ENCODE peak calls at places on chromosomes 16 and 17, in seven cellular contexts. Z is WTC11, W is H9, T is kidney, J is brain microvascular endothelial cell, P is cardiac muscle cell, S is psoas muscle. M is an unnamed sample.

GRCh38 chr17:77196251-77196650 is 55.5 kb downstream of the SEC14L1 start:
- DNase-seq in Z (no peak), P (no peak), S (no peak), W (no peak), T (no peak), J (no peak), M (no peak)

GRCh38 chr17:35871415-35871814 is 2.7 kb upstream of the HEATR9 start:
- DNase-seq in W (peak), S (no peak), T (no peak), P (no peak), J (no peak), Z (peak), M (no peak)

GRCh38 chr17:17533901-17534441 is 37.8 kb upstream of the RASD1 start:
- DNase-seq in J (no peak), S (no peak), P (no peak), T (no peak), Z (no peak), W (no peak), M (no peak)

GRCh38 chr16:49910761-49911160 is 54.8 kb upstream of the ZNF423 start:
- DNase-seq in P (no peak), S (no peak), J (no peak), T (no peak), Z (no peak), W (no peak), M (no peak)

GRCh38 chr16:57060323-57061083 is 31.9 kb upstream of the CPNE2 start:
- DNase-seq in J (no peak), S (no peak), Z (no peak), W (no peak), P (no peak), T (no peak), M (no peak)

GRCh38 chr17:32943206-32943605 is 15.3 kb downstream of the TMEM98 start:
- DNase-seq in J (no peak), W (no peak), S (no peak), P (no peak), T (no peak), Z (no peak), M (no peak)

GRCh38 chr16:70437017-70437581 is 1.8 kb downstream of the ST3GAL2 start:
- DNase-seq in S (no peak), J (peak), Z (peak), W (peak), T (peak), P (peak), M (no peak)

GRCh38 chr17:48547839-48548686 is 3.2 kb upstream of the HOXB2 start:
- DNase-seq in J (no peak), S (no peak), T (no peak), P (no peak), W (no peak), Z (no peak), M (no peak)

GRCh38 chr16:81697886-81698635 is 81.0 kb upstream of the PLCG2 start:
- DNase-seq in S (no peak), W (no peak), Z (no peak), P (no peak), T (peak), J (no peak), M (peak)

DNA sequence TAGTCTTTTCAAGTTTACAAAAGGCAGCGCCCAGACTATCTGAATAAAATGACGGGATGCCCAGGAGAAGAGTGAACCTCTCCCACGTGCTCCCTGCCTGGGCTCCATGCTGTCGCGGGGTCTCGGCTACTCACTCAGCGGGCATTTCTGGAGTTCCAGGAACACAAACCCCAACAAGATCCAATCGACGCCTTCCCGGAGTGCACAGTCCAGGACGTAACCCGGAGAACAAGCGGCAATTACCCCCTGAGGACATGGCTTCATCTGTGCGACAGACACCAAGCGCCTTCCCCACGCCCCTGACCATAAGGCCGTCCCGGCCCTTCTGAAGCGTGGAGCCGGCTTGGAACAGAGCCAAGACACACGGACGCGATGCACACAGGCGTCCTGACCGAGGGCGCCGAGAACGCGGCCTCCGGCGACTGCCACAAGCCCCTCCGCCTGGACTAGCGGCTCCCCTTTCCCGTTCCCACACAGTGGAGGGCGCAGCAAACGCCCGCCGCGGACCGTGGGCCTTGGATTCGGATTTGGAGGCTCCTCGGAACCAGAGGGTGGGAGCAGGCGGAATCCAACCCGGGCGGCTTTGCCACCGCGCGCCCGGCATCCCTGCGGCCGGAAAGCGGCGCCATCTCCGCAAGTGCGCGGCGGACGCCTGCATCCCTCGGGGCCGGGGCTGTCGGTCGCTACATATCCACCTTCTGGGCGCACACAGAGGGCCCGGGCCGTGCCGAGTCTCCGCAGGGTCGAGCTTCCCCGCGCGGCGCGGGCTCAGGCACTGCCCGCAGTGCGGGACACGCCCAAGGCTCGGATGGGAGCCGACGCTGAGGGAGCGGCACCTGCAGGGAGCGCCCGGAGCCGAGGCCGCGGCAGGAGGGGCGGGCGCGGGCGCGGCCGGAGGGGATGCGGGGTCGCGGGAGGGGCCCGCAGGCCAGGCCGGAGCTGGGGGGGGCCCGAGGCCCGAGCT is 725 bp downstream of the ABCA3 start:
- DNase-seq in T (peak), S (peak), W (peak), Z (peak), J (no peak), P (peak), M (no peak)
- TF ChIP-seq CTCF in T (no peak), S (no peak), W (no peak), Z (no peak), J (no peak), P (peak), M (peak)

GRCh38 chr16:71500964-71501363 is 11.8 kb upstream of the ZNF19 start:
- DNase-seq in J (no peak), T (no peak), W (no peak), Z (no peak), P (no peak), S (no peak), M (no peak)
- TF ChIP-seq CTCF in J (peak), T (no peak), W (no peak), Z (no peak), P (no peak), S (no peak), M (no peak)

GRCh38 chr17:79814624-79814965 is 17.7 kb upstream of the CBX8 start:
- DNase-seq in S (no peak), Z (no peak), W (peak), J (no peak), T (no peak), P (no peak), M (no peak)

GRCh38 chr17:79811888-79812205 is 15.0 kb upstream of the CBX8 start:
- DNase-seq in J (no peak), T (no peak), P (no peak), Z (no peak), W (peak), S (no peak), M (no peak)

GRCh38 chr17:79812206-79812968 is 15.5 kb upstream of the CBX8 start:
- DNase-seq in P (no peak), W (no peak), T (no peak), S (no peak), J (no peak), Z (no peak), M (no peak)

GRCh38 chr17:79813826-79814623 is 17.1 kb upstream of the CBX8 start:
- DNase-seq in W (peak), S (no peak), J (no peak), T (no peak), P (no peak), Z (no peak), M (no peak)

GRCh38 chr17:79812969-79813825 is 16.3 kb upstream of the CBX8 start:
- DNase-seq in P (no peak), Z (no peak), S (no peak), J (no peak), W (peak), T (no peak), M (no peak)
- TF ChIP-seq CTCF in P (no peak), Z (no peak), S (no peak), J (no peak), W (no peak), T (no peak), M (no peak)

GRCh38 chr17:78241277-78242023 is 10.0 kb downstream of the TMEM235 start:
- DNase-seq in W (peak), S (no peak), P (peak), T (peak), J (peak), Z (no peak), M (no peak)
- TF ChIP-seq CTCF in W (no peak), S (no peak), P (no peak), T (no peak), J (no peak), Z (no peak), M (no peak)

GRCh38 chr17:29857823-29858222 is 72.2 kb downstream of the SSH2 start:
- DNase-seq in J (no peak), S (no peak), W (no peak), T (no peak), P (no peak), Z (no peak), M (no peak)

DNA sequence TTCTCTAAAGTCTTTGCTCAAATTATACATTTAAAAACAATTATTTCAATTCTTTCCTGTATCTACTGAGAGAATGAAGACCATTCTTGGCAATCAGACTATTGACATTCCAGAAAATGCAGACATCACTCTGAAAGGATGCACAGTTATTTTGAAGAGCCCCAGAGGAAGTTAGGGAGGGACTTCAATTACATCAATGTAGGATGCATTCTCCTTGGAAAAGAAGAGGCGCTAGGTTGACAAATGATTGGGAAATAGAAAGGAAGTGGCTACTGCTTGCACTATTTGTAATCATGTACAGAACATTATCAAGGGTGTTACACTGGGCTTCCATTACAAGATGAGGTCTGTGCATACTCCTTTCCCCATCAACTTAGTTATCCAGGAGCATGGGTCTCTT is 74.3 kb downstream of the SSH2 start:
- DNase-seq in P (no peak), S (no peak), Z (no peak), T (no peak), J (peak), W (no peak), M (no peak)
- TF ChIP-seq CTCF in P (no peak), S (no peak), Z (no peak), T (no peak), J (no peak), W (no peak), M (no peak)

DNA sequence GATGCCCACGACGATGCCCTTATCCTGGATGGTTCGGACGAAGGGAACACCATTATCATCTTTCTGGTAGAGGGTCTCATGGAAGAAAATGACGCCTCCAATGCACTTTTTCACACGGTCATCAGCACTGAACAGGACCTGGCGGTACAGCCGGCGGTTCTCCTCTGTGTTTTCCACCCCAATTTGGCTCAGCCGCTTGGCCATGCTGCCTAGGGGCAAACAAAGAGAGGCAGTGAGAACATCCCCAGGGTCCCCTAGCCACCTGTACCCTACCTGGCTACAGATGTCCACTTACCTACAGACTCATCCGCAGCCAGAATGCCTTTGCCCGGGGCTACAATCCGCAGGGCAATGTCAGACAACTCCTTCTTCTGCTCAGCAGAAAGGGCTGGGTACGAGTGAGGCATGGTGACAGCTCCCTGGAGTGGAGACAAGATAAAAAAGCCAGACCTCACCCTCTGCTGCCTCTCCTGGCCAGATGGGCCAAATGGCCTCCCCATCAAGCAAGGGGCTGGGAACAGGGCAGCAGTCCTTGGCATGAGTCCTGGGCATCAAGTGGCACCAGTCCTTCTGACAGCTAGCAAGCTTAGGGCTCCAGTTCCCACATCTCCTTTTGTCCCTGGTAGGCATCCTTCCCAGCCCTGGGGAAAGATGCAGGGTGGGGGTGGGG is 1.4 kb downstream of the ALDOC start:
- DNase-seq in W (no peak), P (no peak), T (no peak), J (no peak), S (no peak), Z (no peak), M (peak)
- TF ChIP-seq CTCF in W (peak), P (no peak), T (no peak), J (peak), S (no peak), Z (no peak), M (no peak)

GRCh38 chr17:19401321-19402010 is 9.6 kb upstream of the RNF112 start:
- DNase-seq in T (peak), S (no peak), W (no peak), Z (no peak), P (peak), J (no peak), M (no peak)

GRCh38 chr17:19398301-19399181 is 11.6 kb upstream of the MFAP4 start:
- DNase-seq in W (no peak), J (no peak), T (peak), S (peak), Z (no peak), P (no peak), M (no peak)

GRCh38 chr17:19399750-19400450 is 11.1 kb upstream of the RNF112 start:
- DNase-seq in P (no peak), Z (no peak), W (no peak), J (no peak), T (peak), S (no peak), M (no peak)

GRCh38 chr17:19392303-19392702 is 5.3 kb upstream of the MFAP4 start:
- DNase-seq in Z (no peak), P (no peak), S (no peak), J (no peak), T (peak), W (no peak), M (peak)

GRCh38 chr17:19397556-19398041 is 10.6 kb upstream of the MFAP4 start:
- DNase-seq in W (peak), J (no peak), Z (peak), P (no peak), T (peak), S (no peak), M (no peak)
- TF ChIP-seq CTCF in W (peak), J (peak), Z (peak), P (no peak), T (no peak), S (no peak), M (no peak)

DNA sequence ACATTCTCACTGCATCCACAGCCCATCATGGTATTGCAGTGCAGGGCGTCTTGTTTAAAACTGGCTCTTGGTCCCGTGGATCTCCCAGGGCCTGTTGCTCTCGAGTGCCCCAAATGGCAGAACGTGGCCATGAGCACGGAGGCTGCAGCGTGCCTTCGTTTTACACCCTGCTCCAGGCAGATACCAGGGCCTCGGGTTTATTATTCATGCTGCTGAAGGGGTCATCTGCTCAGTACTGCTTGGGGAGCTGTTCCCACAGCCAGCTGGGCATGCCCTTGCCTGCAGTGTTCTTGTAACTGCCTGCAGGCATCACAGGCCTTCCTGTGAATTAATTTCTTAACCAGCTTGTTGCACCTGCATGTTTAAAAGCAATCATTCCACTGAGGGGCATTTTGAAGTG is 129.7 kb upstream of the CHMP6 start:
- DNase-seq in J (peak), Z (no peak), S (no peak), T (no peak), W (peak), P (peak), M (peak)
- TF ChIP-seq CTCF in J (peak), Z (no peak), S (peak), T (peak), W (peak), P (peak), M (peak)

DNA sequence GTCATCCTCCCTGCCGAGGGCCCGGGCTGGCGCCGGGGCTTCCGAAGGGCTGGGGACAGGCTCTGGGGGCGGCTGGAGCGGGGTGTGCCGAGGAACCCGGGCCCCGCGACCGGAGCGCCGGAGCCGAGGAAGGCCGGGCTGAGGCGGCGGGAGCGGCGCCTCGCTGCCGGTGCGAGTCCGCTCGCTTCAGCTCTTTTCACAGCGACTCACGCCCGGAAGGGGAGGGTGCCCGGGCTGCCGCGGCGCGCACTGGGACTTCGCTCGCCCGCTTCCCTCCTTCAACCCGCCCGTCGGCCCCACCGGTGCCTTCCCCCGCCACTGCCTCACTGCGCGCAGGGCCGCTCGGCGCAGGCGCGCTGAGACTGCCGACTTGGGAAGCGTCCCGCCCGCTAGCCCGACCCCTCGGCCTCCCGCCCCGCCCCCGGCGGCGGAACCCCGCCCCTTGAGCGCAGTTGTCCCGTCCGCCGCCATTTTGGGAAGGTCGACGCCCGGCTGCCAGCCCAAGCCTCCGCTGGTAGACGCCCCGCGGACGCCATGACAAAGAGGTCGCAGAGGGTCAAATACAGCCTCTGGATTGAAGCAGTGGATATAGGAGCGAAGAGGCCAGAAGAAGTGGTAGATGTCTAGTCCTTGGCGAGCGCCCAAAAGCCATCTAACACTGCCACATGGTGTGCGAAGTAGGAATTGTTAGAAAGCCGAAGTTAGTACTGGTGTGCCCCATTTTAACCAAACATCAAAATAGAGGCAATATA is at the start of gene UBE2G1:
- DNase-seq in P (peak), W (peak), S (peak), Z (peak), T (peak), J (peak), M (peak)
- TF ChIP-seq CTCF in P (peak), W (peak), S (peak), Z (no peak), T (no peak), J (peak), M (peak)